ENCODE peak calls at places on chromosomes 3 and 15, in four cellular contexts. Z, K, N and U are unnamed samples.

GRCh38 chr3:178677961-178678360 is 141.7 kb downstream of the KCNMB2 start:
- DNase-seq in Z (no peak), K (no peak), N (no peak), U (no peak)

GRCh38 chr15:77664428-77664827 is 31.7 kb upstream of the LINGO1 start:
- DNase-seq in Z (no peak), K (no peak), N (no peak), U (no peak)

GRCh38 chr15:58448906-58449305 is 17.1 kb downstream of the LIPC start:
- DNase-seq in Z (no peak), K (no peak), N (no peak), U (no peak)

GRCh38 chr3:97719156-97719821 is 45.3 kb upstream of the ARL6 start:
- DNase-seq in Z (peak), K (peak), N (peak), U (peak)

GRCh38 chr15:74265046-74265639 is 29.0 kb downstream of the CCDC33 start:
- DNase-seq in Z (peak), K (no peak), N (peak), U (no peak)

GRCh38 chr3:45964139-45964538 is 20.9 kb downstream of the CXCR6 start:
- DNase-seq in Z (no peak), K (no peak), N (no peak), U (no peak)

GRCh38 chr3:141279074-141279945 is 47.7 kb downstream of the PXYLP1 start:
- DNase-seq in Z (no peak), K (no peak), N (peak), U (no peak)

GRCh38 chr3:46902188-46902631 is 24.7 kb downstream of the PTH1R start:
- DNase-seq in Z (no peak), K (no peak), N (no peak), U (no peak)

GRCh38 chr3:186425788-186426730 is 64.0 kb upstream of the DGKG start:
- DNase-seq in Z (peak), K (no peak), N (peak), U (peak)

GRCh38 chr3:69352305-69353087 is 33.4 kb downstream of the FRMD4B start:
- DNase-seq in Z (no peak), K (no peak), N (no peak), U (no peak)

GRCh38 chr3:126550488-126551051 is 8.2 kb downstream of the C3orf22 start:
- DNase-seq in Z (no peak), K (no peak), N (no peak), U (no peak)

GRCh38 chr3:134446800-134447199 is 39.0 kb downstream of the ANAPC13 start:
- DNase-seq in Z (peak), K (no peak), N (no peak), U (no peak)

GRCh38 chr15:42092666-42093445 is 1.5 kb downstream of the PLA2G4D start:
- DNase-seq in Z (no peak), K (no peak), N (no peak), U (no peak)

GRCh38 chr3:36991923-36992805 is 767 bp downstream of the EPM2AIP1 start:
- DNase-seq in Z (peak), K (no peak), N (peak), U (peak)

GRCh38 chr15:51883436-51883835 is 54.0 kb downstream of the TMOD3 start:
- DNase-seq in Z (peak), K (no peak), N (peak), U (peak)

GRCh38 chr3:36206936-36207620 is 173.2 kb upstream of the STAC start:
- DNase-seq in Z (no peak), K (no peak), N (no peak), U (no peak)